ENCODE peak calls at places on chromosomes 13 and 19, in nine cellular contexts. Z is EL, Q is HT1080, B is omental fat pad, S is tibial artery, O is NCI-H774, F is fibroblast of lung, K is AML-193, I is ascending aorta. D is an unnamed sample.

GRCh38 chr19:40229484-40229883 is 3.0 kb upstream of the CCNP start:
- DNase-seq in Z (peak), Q (peak), B (no peak), S (no peak), O (no peak), F (no peak), K (no peak), I (no peak), D (peak)

GRCh38 chr19:41226053-41226873 is 7.2 kb downstream of the AXL start:
- DNase-seq in Z (peak), Q (no peak), B (no peak), S (peak), O (no peak), F (peak), K (no peak), I (peak), D (peak)

GRCh38 chr19:41872775-41873647 is 4.1 kb upstream of the CD79A start:
- DNase-seq in Z (peak), Q (peak), B (no peak), S (no peak), O (peak), F (peak), K (peak), I (no peak), D (peak)

GRCh38 chr13:43360911-43361605 is 337.7 kb downstream of the DNAJC15 start:
- DNase-seq in Z (no peak), Q (peak), B (no peak), S (no peak), O (no peak), F (no peak), K (no peak), I (no peak), D (no peak)

GRCh38 chr13:75806101-75806500 is 170.0 kb downstream of the LMO7 start:
- DNase-seq in Z (no peak), Q (no peak), B (no peak), S (no peak), O (no peak), F (no peak), K (no peak), I (no peak), D (no peak)

GRCh38 chr13:40271931-40272775 is 394.3 kb downstream of the FOXO1 start:
- DNase-seq in Z (peak), Q (peak), B (no peak), S (peak), O (no peak), F (peak), K (no peak), I (peak), D (peak)

GRCh38 chr19:17757125-17757524 is 5.8 kb downstream of the FCHO1 start:
- DNase-seq in Z (peak), Q (peak), B (peak), S (peak), O (no peak), F (peak), K (no peak), I (no peak), D (peak)

GRCh38 chr13:62294210-62294609 is 878.6 kb upstream of the PCDH20 start:
- DNase-seq in Z (no peak), Q (peak), B (no peak), S (no peak), O (no peak), F (no peak), K (no peak), I (no peak), D (no peak)

GRCh38 chr19:21221653-21222052 is 79.8 kb downstream of the ZNF431 start:
- DNase-seq in Z (peak), Q (no peak), B (no peak), S (no peak), O (no peak), F (no peak), K (no peak), I (no peak), D (no peak)

GRCh38 chr13:106570354-106570822 is 2.5 kb upstream of the ARGLU1 start:
- DNase-seq in Z (peak), Q (peak), B (peak), S (peak), O (peak), F (peak), K (no peak), I (peak), D (peak)

GRCh38 chr13:101930331-101930730 is 471.5 kb downstream of the FGF14 start:
- DNase-seq in Z (no peak), Q (no peak), B (no peak), S (no peak), O (no peak), F (no peak), K (no peak), I (no peak), D (peak)

GRCh38 chr13:20114066-20114465 is 46.8 kb downstream of the GJA3 start:
- DNase-seq in Z (no peak), Q (no peak), B (no peak), S (no peak), O (no peak), F (no peak), K (no peak), I (no peak), D (no peak)

GRCh38 chr13:113582841-113583631 is 1.5 kb upstream of the TFDP1 start:
- DNase-seq in Z (no peak), Q (no peak), B (no peak), S (peak), O (no peak), F (no peak), K (no peak), I (no peak), D (no peak)

GRCh38 chr13:32414580-32414979 is 13.3 kb downstream of the N4BP2L1 start:
- DNase-seq in Z (no peak), Q (no peak), B (no peak), S (no peak), O (no peak), F (no peak), K (no peak), I (no peak), D (no peak)

GRCh38 chr19:38207543-38207942 is 16.5 kb downstream of the DPF1 start:
- DNase-seq in Z (no peak), Q (no peak), B (no peak), S (no peak), O (no peak), F (no peak), K (no peak), I (no peak), D (no peak)

GRCh38 chr13:39397866-39398265 is 205.1 kb downstream of the LHFPL6 start:
- DNase-seq in Z (no peak), Q (no peak), B (no peak), S (peak), O (no peak), F (peak), K (no peak), I (no peak), D (no peak)

GRCh38 chr13:40876020-40876738 is 86.8 kb downstream of the SLC25A15 start:
- DNase-seq in Z (no peak), Q (no peak), B (no peak), S (no peak), O (no peak), F (no peak), K (no peak), I (no peak), D (no peak)

GRCh38 chr13:76791290-76791664 is 94.9 kb downstream of the KCTD12 start:
- DNase-seq in Z (no peak), Q (peak), B (no peak), S (no peak), O (peak), F (no peak), K (no peak), I (no peak), D (no peak)

GRCh38 chr13:38763446-38764381 is 76.8 kb downstream of the FREM2 start:
- DNase-seq in Z (peak), Q (peak), B (no peak), S (no peak), O (peak), F (peak), K (peak), I (no peak), D (peak)

GRCh38 chr13:108508263-108508662 is 121.1 kb upstream of the MYO16 start:
- DNase-seq in Z (peak), Q (peak), B (no peak), S (no peak), O (no peak), F (peak), K (peak), I (no peak), D (peak)

GRCh38 chr19:45640849-45641273 is 1.7 kb upstream of the EML2 start:
- DNase-seq in Z (no peak), Q (no peak), B (no peak), S (no peak), O (peak), F (no peak), K (no peak), I (no peak), D (no peak)

GRCh38 chr19:46537136-46538097 is 41.8 kb upstream of the PNMA8B start:
- DNase-seq in Z (peak), Q (peak), B (peak), S (peak), O (no peak), F (peak), K (no peak), I (no peak), D (peak)

GRCh38 chr13:47258384-47258783 is 361.5 kb upstream of the HTR2A start:
- DNase-seq in Z (no peak), Q (no peak), B (no peak), S (no peak), O (no peak), F (no peak), K (no peak), I (no peak), D (no peak)

GRCh38 chr19:35853038-35853756 is 893 bp upstream of the NPHS1 start:
- DNase-seq in Z (no peak), Q (no peak), B (no peak), S (no peak), O (no peak), F (no peak), K (no peak), I (no peak), D (no peak)

GRCh38 chr13:45143346-45143751 is 23.0 kb downstream of the GTF2F2 start:
- DNase-seq in Z (no peak), Q (no peak), B (no peak), S (no peak), O (no peak), F (peak), K (no peak), I (no peak), D (peak)

GRCh38 chr19:43774103-43774939 is 6.5 kb downstream of the KCNN4 start:
- DNase-seq in Z (peak), Q (no peak), B (no peak), S (peak), O (no peak), F (peak), K (no peak), I (no peak), D (peak)

GRCh38 chr13:94596575-94596971 is 621 bp upstream of the TGDS start:
- DNase-seq in Z (no peak), Q (no peak), B (no peak), S (no peak), O (no peak), F (no peak), K (no peak), I (no peak), D (no peak)

GRCh38 chr13:88958821-88959220 is 1287.7 kb downstream of the SLITRK5 start:
- DNase-seq in Z (no peak), Q (no peak), B (no peak), S (no peak), O (no peak), F (peak), K (no peak), I (no peak), D (no peak)